ENCODE peak calls at places on chromosomes 12 and 14, in five cellular contexts. S is NCI-H187 treated with DMSO at 0.1 percent for 48 hours, B is omental fat pad, C is GM20000, F is PC-3. E is an unnamed sample.

GRCh38 chr14:89466460-89466859 is 49.4 kb upstream of the FOXN3 start:
- DNase-seq in S (no peak), B (no peak), C (peak), F (no peak), E (no peak)

GRCh38 chr14:53956427-53957201 is at the start of gene BMP4:
- DNase-seq in S (no peak), B (no peak), C (peak), F (no peak), E (no peak)

GRCh38 chr14:36690301-36691020 is 28.8 kb downstream of the PAX9 start:
- DNase-seq in S (no peak), B (no peak), C (no peak), F (peak), E (peak)

GRCh38 chr12:5872745-5873144 is 72.3 kb downstream of the ANO2 start:
- DNase-seq in S (no peak), B (no peak), C (no peak), F (peak), E (peak)

GRCh38 chr12:54215990-54216579 is 27.3 kb upstream of the SMUG1 start:
- DNase-seq in S (no peak), B (no peak), C (peak), F (no peak), E (no peak)

GRCh38 chr12:115755061-115755751 is 522.3 kb downstream of the MED13L start:
- DNase-seq in S (no peak), B (no peak), C (no peak), F (peak), E (no peak)

GRCh38 chr12:104695453-104696148 is 238.9 kb downstream of the CHST11 start:
- DNase-seq in S (peak), B (no peak), C (peak), F (no peak), E (no peak)

GRCh38 chr12:50934371-50934851 is 17.9 kb upstream of the HIGD1C start:
- DNase-seq in S (no peak), B (no peak), C (no peak), F (no peak), E (no peak)

GRCh38 chr12:53208877-53209463 is 1.9 kb upstream of the ITGB7 start:
- DNase-seq in S (no peak), B (no peak), C (peak), F (no peak), E (no peak)

E was measured in RWPE1.